ENCODE peak calls at places on chromosomes 6 and 20, in five cellular contexts. One of them, this sample, is unnamed.
A peak's percentile ranks its signal among the peaks of the same experiment; 100 is the strongest.

GRCh38 chr6:47069156-47069555 is 27.0 kb upstream of the ADGRF1 start:
- DNase-seq in PC-3: peak; percentile 58
- DNase-seq in CD8-positive, alpha-beta T cell: no peak
- DNase-seq in H1: no peak
- DNase-seq in tibial nerve: no peak
- DNase-seq in this sample: no peak

GRCh38 chr20:728022-728944 is 40.0 kb downstream of the SLC52A3 start:
- DNase-seq in H1: peak; percentile 62
- DNase-seq in tibial nerve: no peak
- DNase-seq in CD8-positive, alpha-beta T cell: peak; percentile 43
- DNase-seq in PC-3: peak; percentile 65
- DNase-seq in this sample: no peak

GRCh38 chr6:125191916-125192609 is 38.5 kb downstream of the TPD52L1 start:
- DNase-seq in PC-3: peak; percentile 82
- DNase-seq in CD8-positive, alpha-beta T cell: peak; percentile 47
- DNase-seq in tibial nerve: peak; percentile 19
- DNase-seq in H1: peak; percentile 66
- DNase-seq in this sample: peak; percentile 74

GRCh38 chr20:14700641-14700965 is 363.2 kb upstream of the FLRT3 start:
- DNase-seq in H1: no peak
- DNase-seq in PC-3: peak; percentile 70
- DNase-seq in tibial nerve: no peak
- DNase-seq in CD8-positive, alpha-beta T cell: no peak
- DNase-seq in this sample: peak; percentile 52

GRCh38 chr20:47326718-47327137 is 29.8 kb downstream of the ZMYND8 start:
- DNase-seq in PC-3: peak; percentile 60
- DNase-seq in CD8-positive, alpha-beta T cell: no peak
- DNase-seq in H1: no peak
- DNase-seq in tibial nerve: no peak
- DNase-seq in this sample: no peak

GRCh38 chr20:60102665-60103210 is 144.5 kb downstream of the CDH26 start:
- DNase-seq in CD8-positive, alpha-beta T cell: no peak
- DNase-seq in tibial nerve: no peak
- DNase-seq in PC-3: peak; percentile 10
- DNase-seq in H1: no peak
- DNase-seq in this sample: no peak

GRCh38 chr6:87393026-87393622 is 14.6 kb upstream of the CFAP206 start:
- DNase-seq in tibial nerve: no peak
- DNase-seq in PC-3: peak; percentile 64
- DNase-seq in CD8-positive, alpha-beta T cell: peak; percentile 41
- DNase-seq in H1: no peak
- DNase-seq in this sample: peak; percentile 25

GRCh38 chr6:157300006-157300405 is 23.3 kb downstream of the TMEM242 start:
- DNase-seq in tibial nerve: no peak
- DNase-seq in H1: no peak
- DNase-seq in PC-3: no peak
- DNase-seq in CD8-positive, alpha-beta T cell: no peak
- DNase-seq in this sample: no peak

GRCh38 chr20:64224344-64225165 is 31.0 kb upstream of the PCMTD2 start:
- DNase-seq in H1: no peak
- DNase-seq in tibial nerve: no peak
- DNase-seq in PC-3: peak; percentile 38
- DNase-seq in CD8-positive, alpha-beta T cell: no peak
- DNase-seq in this sample: peak; percentile 27

GRCh38 chr6:149935668-149936067 is 6.1 kb upstream of the ULBP2 start:
- DNase-seq in H1: no peak
- DNase-seq in CD8-positive, alpha-beta T cell: no peak
- DNase-seq in PC-3: no peak
- DNase-seq in tibial nerve: no peak
- DNase-seq in this sample: no peak

GRCh38 chr6:34082816-34083215 is 63.1 kb downstream of the GRM4 start:
- DNase-seq in CD8-positive, alpha-beta T cell: no peak
- DNase-seq in PC-3: no peak
- DNase-seq in tibial nerve: no peak
- DNase-seq in H1: no peak
- DNase-seq in this sample: no peak

GRCh38 chr6:32488085-32488484 is 42.0 kb downstream of the HLA-DRB5 start:
- DNase-seq in tibial nerve: no peak
- DNase-seq in H1: no peak
- DNase-seq in CD8-positive, alpha-beta T cell: no peak
- DNase-seq in PC-3: no peak
- DNase-seq in this sample: no peak

GRCh38 chr6:165986647-165987482 is 180.8 kb downstream of the TBXT start:
- DNase-seq in H1: no peak
- DNase-seq in tibial nerve: no peak
- DNase-seq in CD8-positive, alpha-beta T cell: no peak
- DNase-seq in PC-3: no peak
- DNase-seq in this sample: no peak

GRCh38 chr6:170476360-170476759 is 76.7 kb downstream of the PSMB1 start:
- DNase-seq in PC-3: no peak
- DNase-seq in CD8-positive, alpha-beta T cell: no peak
- DNase-seq in H1: no peak
- DNase-seq in tibial nerve: no peak
- DNase-seq in this sample: no peak

GRCh38 chr6:73121421-73121993 is 103.8 kb downstream of the KHDC1L start:
- DNase-seq in tibial nerve: no peak
- DNase-seq in H1: no peak
- DNase-seq in PC-3: peak; percentile 79
- DNase-seq in CD8-positive, alpha-beta T cell: no peak
- DNase-seq in this sample: no peak

GRCh38 chr6:148747145-148747492 is 289 bp downstream of the UST start:
- DNase-seq in PC-3: peak; percentile 21
- DNase-seq in CD8-positive, alpha-beta T cell: peak; percentile 27
- DNase-seq in tibial nerve: peak; percentile 44
- DNase-seq in H1: no peak
- DNase-seq in this sample: no peak

GRCh38 chr20:37362821-37363220 is 16.9 kb downstream of the SRC start:
- DNase-seq in PC-3: no peak
- DNase-seq in H1: no peak
- DNase-seq in tibial nerve: no peak
- DNase-seq in CD8-positive, alpha-beta T cell: no peak
- DNase-seq in this sample: no peak

GRCh38 chr6:116580198-116580597 is 8.9 kb downstream of the RWDD1 start:
- DNase-seq in CD8-positive, alpha-beta T cell: no peak
- DNase-seq in PC-3: no peak
- DNase-seq in tibial nerve: no peak
- DNase-seq in H1: no peak
- DNase-seq in this sample: no peak

GRCh38 chr6:117956386-117956785 is 49.3 kb downstream of the SLC35F1 start:
- DNase-seq in PC-3: peak; percentile 5
- DNase-seq in tibial nerve: no peak
- DNase-seq in H1: no peak
- DNase-seq in CD8-positive, alpha-beta T cell: no peak
- DNase-seq in this sample: peak; percentile 4

GRCh38 chr6:34151321-34152041 is 5.6 kb upstream of the GRM4 start:
- DNase-seq in tibial nerve: no peak
- DNase-seq in H1: no peak
- DNase-seq in CD8-positive, alpha-beta T cell: no peak
- DNase-seq in PC-3: no peak
- DNase-seq in this sample: no peak

DNA sequence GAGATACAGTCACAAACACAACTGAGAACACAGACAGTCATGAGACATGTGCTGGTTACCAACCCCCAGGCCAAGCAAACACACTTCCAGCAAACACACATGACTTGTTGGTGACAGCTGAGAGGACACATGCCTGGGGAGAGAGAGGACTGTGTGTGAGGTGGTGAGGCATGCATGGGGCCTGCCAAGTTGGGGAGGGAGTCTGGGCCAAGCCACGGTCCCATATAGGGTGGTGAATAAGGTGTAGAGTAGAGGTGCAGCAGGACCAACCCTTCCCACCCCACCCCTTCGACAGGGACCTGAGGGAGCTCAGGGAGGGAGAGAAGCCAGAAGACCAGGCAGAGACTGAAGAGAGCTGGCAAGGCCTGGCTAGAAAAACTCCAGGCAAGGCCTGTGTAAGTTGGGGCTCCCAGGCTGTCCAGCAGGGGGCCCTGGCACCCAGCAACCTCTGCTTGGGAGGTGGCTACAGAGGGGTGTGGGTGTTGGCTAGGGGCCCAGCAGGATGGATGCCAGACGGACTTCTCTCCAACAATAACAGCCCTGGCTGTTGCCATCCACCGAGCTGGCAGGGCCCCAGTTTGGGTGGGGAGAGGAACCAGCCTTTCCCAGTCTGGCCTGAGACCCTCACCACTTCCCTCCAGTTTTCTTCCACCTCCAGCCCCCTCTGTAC is 2.0 kb upstream of the SLC29A1 start:
- DNase-seq in PC-3: peak; percentile 81
- DNase-seq in H1: no peak
- DNase-seq in tibial nerve: peak; percentile 77
- DNase-seq in CD8-positive, alpha-beta T cell: peak; percentile 70
- DNase-seq in this sample: no peak
- H3K4me3 ChIP-seq in PC-3: no peak overlapping the region
- H3K4me3 ChIP-seq in H1: no peak overlapping the region
- H3K4me3 ChIP-seq in tibial nerve: no peak overlapping the region
- H3K4me3 ChIP-seq in CD8-positive, alpha-beta T cell: no peak overlapping the region
- H3K4me3 ChIP-seq in this sample: peak overlapping the region; percentile 27

GRCh38 chr20:50516180-50516934 is 6.2 kb downstream of the PTPN1 start:
- DNase-seq in PC-3: no peak
- DNase-seq in tibial nerve: no peak
- DNase-seq in H1: no peak
- DNase-seq in CD8-positive, alpha-beta T cell: no peak
- DNase-seq in this sample: no peak

GRCh38 chr20:50517817-50518154 is 7.6 kb downstream of the PTPN1 start:
- DNase-seq in CD8-positive, alpha-beta T cell: peak; percentile 16
- DNase-seq in H1: no peak
- DNase-seq in PC-3: no peak
- DNase-seq in tibial nerve: no peak
- DNase-seq in this sample: no peak

GRCh38 chr20:50515471-50516106 is 5.4 kb downstream of the PTPN1 start:
- DNase-seq in CD8-positive, alpha-beta T cell: no peak
- DNase-seq in tibial nerve: no peak
- DNase-seq in PC-3: no peak
- DNase-seq in H1: no peak
- DNase-seq in this sample: no peak

GRCh38 chr20:50518270-50518721 is 8.1 kb downstream of the PTPN1 start:
- DNase-seq in H1: no peak
- DNase-seq in tibial nerve: no peak
- DNase-seq in CD8-positive, alpha-beta T cell: no peak
- DNase-seq in PC-3: peak; percentile 51
- DNase-seq in this sample: no peak

DNA sequence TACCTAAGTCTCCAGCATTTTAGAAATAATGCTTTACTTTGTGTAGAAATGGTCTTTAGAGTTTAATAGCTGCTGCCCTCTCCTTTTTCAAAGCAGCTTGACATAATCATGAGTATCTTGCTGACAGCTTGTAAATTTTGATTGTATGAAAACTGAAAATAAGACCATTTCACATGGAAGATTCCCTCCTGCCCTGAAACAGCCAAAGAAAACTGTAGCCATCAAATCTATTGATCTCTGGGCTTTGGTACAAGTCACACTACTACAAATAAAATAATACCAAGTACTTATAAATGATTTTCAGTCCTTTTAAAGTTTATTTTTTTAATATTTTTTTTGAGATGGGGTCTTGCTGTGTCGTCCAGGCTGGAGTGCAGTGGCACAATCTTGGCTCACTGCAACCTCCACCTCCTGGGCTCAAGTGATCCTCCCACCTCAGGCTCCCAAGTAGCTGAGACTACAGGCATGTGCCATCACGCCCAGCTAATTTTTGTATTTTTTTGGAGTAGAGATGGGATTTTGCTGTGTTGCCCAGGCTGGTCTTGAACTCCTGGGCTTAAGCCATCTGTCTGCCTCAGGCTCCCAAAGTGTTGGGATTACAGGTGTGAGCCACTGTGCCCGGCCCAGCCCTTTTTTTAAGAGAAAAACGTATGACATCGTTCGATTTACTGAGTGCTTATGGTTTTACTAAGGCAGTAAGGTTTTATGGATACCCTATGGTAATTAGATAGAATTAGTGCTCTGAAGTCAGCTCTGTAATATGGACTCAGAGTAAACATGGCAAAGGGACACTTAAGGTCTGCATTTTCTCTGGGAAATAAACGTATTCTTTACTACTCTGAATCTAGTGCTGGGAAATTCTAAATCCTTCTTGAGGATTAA is 7.0 kb downstream of the PTPN1 start:
- DNase-seq in tibial nerve: no peak
- DNase-seq in PC-3: no peak
- DNase-seq in H1: no peak
- DNase-seq in CD8-positive, alpha-beta T cell: no peak
- DNase-seq in this sample: no peak
- H3K4me3 ChIP-seq in tibial nerve: no peak overlapping the region
- H3K4me3 ChIP-seq in PC-3: no peak overlapping the region
- H3K4me3 ChIP-seq in H1: no peak overlapping the region
- H3K4me3 ChIP-seq in CD8-positive, alpha-beta T cell: peak overlapping the region; percentile 21
- H3K4me3 ChIP-seq in this sample: peak overlapping the region; percentile 1

GRCh38 chr20:62776692-62777527 is 19.4 kb upstream of the MRGBP start:
- DNase-seq in tibial nerve: no peak
- DNase-seq in CD8-positive, alpha-beta T cell: peak; percentile 40
- DNase-seq in PC-3: peak; percentile 62
- DNase-seq in H1: no peak
- DNase-seq in this sample: no peak
- H3K4me3 ChIP-seq in tibial nerve: no peak overlapping the region
- H3K4me3 ChIP-seq in CD8-positive, alpha-beta T cell: peak overlapping the region; percentile 58
- H3K4me3 ChIP-seq in PC-3: no peak overlapping the region
- H3K4me3 ChIP-seq in H1: no peak overlapping the region
- H3K4me3 ChIP-seq in this sample: peak overlapping the region; percentile 48

GRCh38 chr6:52405243-52405642 is 14.9 kb upstream of the EFHC1 start:
- DNase-seq in tibial nerve: no peak
- DNase-seq in H1: no peak
- DNase-seq in PC-3: no peak
- DNase-seq in CD8-positive, alpha-beta T cell: no peak
- DNase-seq in this sample: no peak

GRCh38 chr6:52399511-52400315 is 20.4 kb upstream of the EFHC1 start:
- DNase-seq in CD8-positive, alpha-beta T cell: peak; percentile 29
- DNase-seq in H1: no peak
- DNase-seq in PC-3: peak; percentile 72
- DNase-seq in tibial nerve: no peak
- DNase-seq in this sample: no peak

GRCh38 chr6:52400316-52401041 is 19.7 kb upstream of the EFHC1 start:
- DNase-seq in PC-3: no peak
- DNase-seq in H1: no peak
- DNase-seq in CD8-positive, alpha-beta T cell: no peak
- DNase-seq in tibial nerve: no peak
- DNase-seq in this sample: no peak

GRCh38 chr6:52403627-52404026 is 16.5 kb upstream of the EFHC1 start:
- DNase-seq in tibial nerve: no peak
- DNase-seq in CD8-positive, alpha-beta T cell: no peak
- DNase-seq in H1: no peak
- DNase-seq in PC-3: peak; percentile 59
- DNase-seq in this sample: no peak

DNA sequence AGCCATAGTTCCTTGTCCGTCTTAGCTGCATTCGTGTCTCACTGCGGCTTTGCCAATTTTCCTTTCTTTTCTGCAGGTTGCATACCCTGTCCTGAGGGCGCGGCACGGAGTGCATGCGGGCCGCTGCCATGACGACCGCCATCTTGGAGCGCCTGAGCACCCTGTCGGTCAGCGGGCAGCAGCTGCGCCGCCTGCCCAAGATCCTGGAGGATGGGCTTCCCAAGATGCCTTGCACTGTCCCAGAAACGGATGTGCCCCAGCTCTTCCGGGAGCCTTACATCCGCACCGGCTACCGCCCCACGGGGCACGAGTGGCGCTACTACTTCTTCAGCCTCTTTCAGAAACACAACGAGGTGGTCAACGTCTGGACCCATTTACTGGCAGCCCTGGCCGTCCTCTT is 17.1 kb upstream of the EFHC1 start:
- DNase-seq in tibial nerve: no peak
- DNase-seq in PC-3: no peak
- DNase-seq in H1: no peak
- DNase-seq in CD8-positive, alpha-beta T cell: no peak
- DNase-seq in this sample: no peak
- H3K4me3 ChIP-seq in tibial nerve: no peak overlapping the region
- H3K4me3 ChIP-seq in PC-3: no peak overlapping the region
- H3K4me3 ChIP-seq in H1: no peak overlapping the region
- H3K4me3 ChIP-seq in CD8-positive, alpha-beta T cell: no peak overlapping the region
- H3K4me3 ChIP-seq in this sample: no peak overlapping the region

GRCh38 chr6:151448623-151449022 is 3.3 kb downstream of the RMND1 start:
- DNase-seq in PC-3: no peak
- DNase-seq in CD8-positive, alpha-beta T cell: no peak
- DNase-seq in tibial nerve: no peak
- DNase-seq in H1: no peak
- DNase-seq in this sample: no peak
- H3K4me3 ChIP-seq in PC-3: no peak overlapping the region
- H3K4me3 ChIP-seq in CD8-positive, alpha-beta T cell: no peak overlapping the region
- H3K4me3 ChIP-seq in tibial nerve: no peak overlapping the region
- H3K4me3 ChIP-seq in H1: no peak overlapping the region
- H3K4me3 ChIP-seq in this sample: no peak overlapping the region

This sample was measured in epithelial cell of proximal tubule.